ENCODE peak calls at places on chromosomes 6 and 20, in six cellular contexts. S is fibroblast of lung, C is right atrium auricular region, U is H1, P is ascending aorta, W is kidney epithelial cell. N is an unnamed sample.

GRCh38 chr6:47749726-47750125 is 32.1 kb upstream of the OPN5 start:
- DNase-seq in S (no peak), C (no peak), U (no peak), P (no peak), W (no peak), N (no peak)

GRCh38 chr6:112144145-112144926 is 56.9 kb downstream of the FAM229B start:
- DNase-seq in S (no peak), C (no peak), U (no peak), P (no peak), W (no peak), N (peak)

GRCh38 chr6:8828376-8828775 is 393.0 kb upstream of the SLC35B3 start:
- DNase-seq in S (no peak), C (no peak), U (no peak), P (no peak), W (no peak), N (no peak)

GRCh38 chr6:84151669-84152068 is 75.8 kb downstream of the CEP162 start:
- DNase-seq in S (peak), C (no peak), U (no peak), P (no peak), W (no peak), N (no peak)

GRCh38 chr6:167236239-167236571 is 54.9 kb upstream of the UNC93A start:
- DNase-seq in S (no peak), C (no peak), U (no peak), P (no peak), W (no peak), N (no peak)

GRCh38 chr6:167394330-167394729 is 69.4 kb downstream of the TTLL2 start:
- DNase-seq in S (no peak), C (no peak), U (no peak), P (no peak), W (no peak), N (no peak)

GRCh38 chr20:18314786-18315406 is 26.6 kb downstream of the ZNF133 start:
- DNase-seq in S (peak), C (no peak), U (peak), P (no peak), W (peak), N (peak)

GRCh38 chr6:5490495-5491069 is 229.3 kb downstream of the FARS2 start:
- DNase-seq in S (no peak), C (no peak), U (no peak), P (no peak), W (no peak), N (no peak)

GRCh38 chr6:20554326-20554725 is 20.1 kb downstream of the CDKAL1 start:
- DNase-seq in S (peak), C (no peak), U (no peak), P (no peak), W (no peak), N (no peak)

GRCh38 chr20:36344517-36345132 is 38.5 kb downstream of the DLGAP4 start:
- DNase-seq in S (peak), C (no peak), U (no peak), P (no peak), W (peak), N (peak)

GRCh38 chr6:108169801-108170606 is 4.2 kb downstream of the NR2E1 start:
- DNase-seq in S (no peak), C (no peak), U (no peak), P (no peak), W (no peak), N (no peak)

GRCh38 chr6:132058975-132059374 is 107.8 kb upstream of the CCN2 start:
- DNase-seq in S (peak), C (no peak), U (no peak), P (no peak), W (no peak), N (no peak)

GRCh38 chr6:92682999-92683398 is 736.4 kb downstream of the EPHA7 start:
- DNase-seq in S (no peak), C (no peak), U (no peak), P (no peak), W (no peak), N (no peak)

GRCh38 chr6:19988555-19988954 is 151.4 kb downstream of the ID4 start:
- DNase-seq in S (peak), C (no peak), U (no peak), P (no peak), W (no peak), N (no peak)

GRCh38 chr20:2750343-2751251 is 49.8 kb downstream of the CPXM1 start:
- DNase-seq in S (peak), C (peak), U (no peak), P (no peak), W (no peak), N (no peak)

GRCh38 chr20:16124911-16125776 is 448.1 kb downstream of the KIF16B start:
- DNase-seq in S (no peak), C (no peak), U (no peak), P (no peak), W (no peak), N (no peak)

GRCh38 chr6:22583230-22583629 is 13.9 kb downstream of the HDGFL1 start:
- DNase-seq in S (no peak), C (no peak), U (no peak), P (no peak), W (no peak), N (no peak)

GRCh38 chr6:135411339-135411738 is 86.2 kb downstream of the AHI1 start:
- DNase-seq in S (no peak), C (no peak), U (no peak), P (no peak), W (no peak), N (no peak)

GRCh38 chr20:53658327-53658726 is 64.7 kb upstream of the ZNF217 start:
- DNase-seq in S (no peak), C (no peak), U (no peak), P (no peak), W (no peak), N (no peak)

GRCh38 chr20:46021361-46022359 is 7.4 kb upstream of the SLC12A5 start:
- DNase-seq in S (no peak), C (no peak), U (peak), P (no peak), W (no peak), N (no peak)

GRCh38 chr20:22805219-22805618 is 220.8 kb upstream of the FOXA2 start:
- DNase-seq in S (peak), C (peak), U (no peak), P (no peak), W (peak), N (no peak)

GRCh38 chr6:6546318-6547110 is 42.0 kb upstream of the LY86 start:
- DNase-seq in S (peak), C (no peak), U (no peak), P (no peak), W (no peak), N (no peak)

GRCh38 chr6:170238741-170239565 is 51.9 kb downstream of the DLL1 start:
- DNase-seq in S (no peak), C (no peak), U (no peak), P (no peak), W (no peak), N (no peak)

GRCh38 chr20:32893878-32894483 is 35.3 kb downstream of the EFCAB8 start:
- DNase-seq in S (peak), C (no peak), U (peak), P (no peak), W (no peak), N (no peak)

GRCh38 chr6:35487653-35488516 is 9.0 kb downstream of the TEAD3 start:
- DNase-seq in S (peak), C (no peak), U (no peak), P (no peak), W (no peak), N (no peak)

GRCh38 chr20:34859826-34860545 is 12.7 kb downstream of the GGT7 start:
- DNase-seq in S (no peak), C (no peak), U (no peak), P (no peak), W (no peak), N (no peak)

GRCh38 chr20:7411075-7411474 is 529.2 kb downstream of the HAO1 start:
- DNase-seq in S (no peak), C (no peak), U (no peak), P (no peak), W (no peak), N (no peak)

GRCh38 chr20:17502105-17502504 is 29.1 kb downstream of the BFSP1 start:
- DNase-seq in S (no peak), C (no peak), U (no peak), P (no peak), W (no peak), N (no peak)

GRCh38 chr6:17656092-17656491 is 50.6 kb downstream of the NUP153 start:
- DNase-seq in S (peak), C (no peak), U (no peak), P (no peak), W (no peak), N (no peak)

GRCh38 chr6:107716688-107717089 is 107.4 kb downstream of the SCML4 start:
- DNase-seq in S (peak), C (no peak), U (no peak), P (no peak), W (no peak), N (no peak)

GRCh38 chr20:986733-987355 is 15.3 kb downstream of the RSPO4 start:
- DNase-seq in S (no peak), C (no peak), U (no peak), P (no peak), W (no peak), N (no peak)

GRCh38 chr6:30103630-30104179 is 9.2 kb downstream of the TRIM31 start:
- DNase-seq in S (no peak), C (no peak), U (no peak), P (no peak), W (no peak), N (no peak)
- H3K4me3 ChIP-seq in S (peak), C (peak), U (peak), P (peak), W (no peak), N (peak)

GRCh38 chr6:118771253-118771652 is 119.9 kb upstream of the CEP85L start:
- DNase-seq in S (no peak), C (no peak), U (no peak), P (no peak), W (no peak), N (no peak)

GRCh38 chr6:118768441-118768840 is 117.0 kb upstream of the CEP85L start:
- DNase-seq in S (no peak), C (no peak), U (no peak), P (no peak), W (no peak), N (no peak)

GRCh38 chr6:118768904-118769325 is 117.5 kb upstream of the CEP85L start:
- DNase-seq in S (no peak), C (no peak), U (no peak), P (no peak), W (no peak), N (no peak)

GRCh38 chr6:118770835-118771234 is 119.4 kb upstream of the CEP85L start:
- DNase-seq in S (no peak), C (no peak), U (no peak), P (no peak), W (no peak), N (no peak)

DNA sequence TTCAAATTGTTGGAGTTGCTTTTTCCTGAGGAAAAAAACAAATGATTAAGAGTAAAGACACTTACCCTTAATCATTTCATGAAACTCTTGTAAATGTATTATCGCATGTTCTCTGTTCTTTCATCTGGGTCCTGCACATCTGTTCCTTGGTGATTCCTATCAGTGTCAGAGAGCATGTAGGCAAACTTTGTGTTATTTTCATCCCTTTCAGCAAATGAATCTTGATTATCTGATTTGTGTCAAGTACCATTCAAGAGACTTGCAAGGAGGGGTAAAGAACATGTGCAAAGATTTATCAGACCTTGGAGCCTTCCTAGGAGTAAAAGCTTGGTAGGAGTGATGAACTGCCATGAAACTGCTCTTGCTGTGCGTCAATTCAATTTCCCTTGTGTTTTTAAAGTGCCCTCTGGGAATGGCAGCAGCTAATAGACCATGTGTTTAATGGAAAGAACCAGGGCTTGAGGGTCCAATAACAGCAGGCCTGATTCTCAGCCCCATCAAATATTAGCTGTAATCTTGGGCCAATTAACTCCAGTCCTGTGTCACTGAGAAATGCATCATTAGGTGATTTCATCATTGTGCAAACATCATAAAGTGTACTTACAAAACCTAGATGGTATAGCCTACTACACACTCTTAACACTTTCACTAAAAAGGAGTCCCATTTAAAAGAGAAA is 118.9 kb upstream of the CEP85L start:
- DNase-seq in S (no peak), C (no peak), U (no peak), P (no peak), W (no peak), N (no peak)
- TF ChIP-seq CTCF in S (no peak), C (no peak), U (no peak), P (no peak), W (no peak), N (no peak)

DNA sequence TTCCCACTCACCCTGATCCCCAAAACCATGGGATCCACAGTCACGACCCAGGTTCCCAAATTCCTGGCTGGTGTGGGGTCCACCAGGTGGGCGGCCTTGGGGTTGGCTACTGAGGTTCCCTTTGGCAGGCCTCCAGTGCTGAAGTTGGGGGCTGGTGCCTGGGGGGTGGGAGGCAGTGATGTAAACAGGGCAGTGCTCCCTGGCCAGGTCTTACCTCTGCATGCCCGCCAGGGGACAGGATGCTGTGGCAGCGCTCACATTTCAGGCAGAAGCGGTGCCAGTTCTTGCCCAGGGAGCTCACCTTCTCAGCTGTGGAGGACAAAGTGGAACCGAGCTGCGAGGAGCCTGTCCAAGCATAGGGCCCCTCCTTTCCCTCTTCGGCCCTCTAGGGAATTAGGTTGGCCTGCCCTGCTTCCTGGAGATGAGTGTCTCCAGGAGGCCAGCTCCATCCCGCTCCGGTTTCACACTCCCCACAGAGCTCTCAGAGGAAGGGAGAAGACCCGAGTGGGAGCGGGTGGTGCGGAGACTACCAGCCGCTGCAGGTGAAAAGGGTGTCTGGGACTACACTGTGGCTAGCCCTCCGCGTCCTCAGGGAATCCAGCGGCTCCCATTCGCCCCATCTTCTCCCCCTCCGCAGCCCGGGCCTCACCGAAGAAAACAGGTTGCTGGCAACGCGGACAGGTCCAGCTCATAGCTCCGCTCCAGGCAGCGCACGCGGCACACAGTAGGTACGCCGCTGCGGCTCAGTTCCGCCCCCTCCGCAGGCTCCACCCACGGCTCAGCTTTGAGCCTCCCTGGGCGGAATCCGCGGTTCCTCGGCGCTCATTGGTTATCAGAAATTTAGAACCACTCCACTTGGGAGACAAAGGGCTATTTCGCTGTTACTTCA is at the start of gene CRIP3:
- DNase-seq in S (peak), C (no peak), U (peak), P (no peak), W (no peak), N (no peak)
- H3K4me3 ChIP-seq in S (peak), C (peak), U (peak), P (peak), W (peak), N (peak)

GRCh38 chr6:551829-552350 is 105.0 kb downstream of the HUS1B start:
- DNase-seq in S (no peak), C (no peak), U (no peak), P (no peak), W (no peak), N (no peak)
- TF ChIP-seq CTCF in S (no peak), C (no peak), U (no peak), P (no peak), W (no peak), N (no peak)

N was measured in HFF-Myc.